ENCODE peak calls at places on chromosomes 5 and 9, in six cellular contexts. One of them, this sample, is unnamed.
A peak's percentile ranks its signal among the peaks of the same experiment; 100 is the strongest.

GRCh38 chr5:127746756-127747155 is 43.6 kb downstream of the CCDC192 start:
- DNase-seq in heart right ventricle: no peak
- DNase-seq in NCI-H460: peak; percentile 8
- DNase-seq in neural crest cell: no peak
- DNase-seq in OCI-LY7: peak; percentile 21
- DNase-seq in uterus: no peak
- DNase-seq in this sample: no peak

GRCh38 chr5:5178121-5178520 is 38.0 kb downstream of the ADAMTS16 start:
- DNase-seq in heart right ventricle: no peak
- DNase-seq in NCI-H460: no peak
- DNase-seq in neural crest cell: no peak
- DNase-seq in OCI-LY7: no peak
- DNase-seq in uterus: no peak
- DNase-seq in this sample: no peak

GRCh38 chr9:97237311-97237786 is 70.1 kb upstream of the CCDC180 start:
- DNase-seq in heart right ventricle: peak; percentile 13
- DNase-seq in NCI-H460: no peak
- DNase-seq in neural crest cell: peak; percentile 16
- DNase-seq in OCI-LY7: no peak
- DNase-seq in uterus: no peak
- DNase-seq in this sample: peak; percentile 72

GRCh38 chr5:38650540-38651275 is 94.3 kb upstream of the LIFR start:
- DNase-seq in heart right ventricle: no peak
- DNase-seq in NCI-H460: peak; percentile 28
- DNase-seq in neural crest cell: no peak
- DNase-seq in OCI-LY7: no peak
- DNase-seq in uterus: no peak
- DNase-seq in this sample: no peak

GRCh38 chr9:5868235-5868634 is 22.5 kb upstream of the MLANA start:
- DNase-seq in heart right ventricle: no peak
- DNase-seq in NCI-H460: no peak
- DNase-seq in neural crest cell: no peak
- DNase-seq in OCI-LY7: no peak
- DNase-seq in uterus: no peak
- DNase-seq in this sample: no peak

GRCh38 chr9:36486933-36487481 is 85.7 kb upstream of the MELK start:
- DNase-seq in heart right ventricle: peak; percentile 58
- DNase-seq in NCI-H460: no peak
- DNase-seq in neural crest cell: peak; percentile 39
- DNase-seq in OCI-LY7: peak; percentile 86
- DNase-seq in uterus: peak; percentile 46
- DNase-seq in this sample: peak; percentile 60

GRCh38 chr9:94912700-94913249 is 186.3 kb downstream of the AOPEP start:
- DNase-seq in heart right ventricle: no peak
- DNase-seq in NCI-H460: no peak
- DNase-seq in neural crest cell: no peak
- DNase-seq in OCI-LY7: no peak
- DNase-seq in uterus: no peak
- DNase-seq in this sample: peak; percentile 59

GRCh38 chr9:137412431-137412830 is 10.5 kb downstream of the EXD3 start:
- DNase-seq in heart right ventricle: no peak
- DNase-seq in NCI-H460: no peak
- DNase-seq in neural crest cell: no peak
- DNase-seq in OCI-LY7: no peak
- DNase-seq in uterus: no peak
- DNase-seq in this sample: no peak

GRCh38 chr9:105908069-105908468 is 213.7 kb downstream of the TMEM38B start:
- DNase-seq in heart right ventricle: no peak
- DNase-seq in NCI-H460: no peak
- DNase-seq in neural crest cell: no peak
- DNase-seq in OCI-LY7: no peak
- DNase-seq in uterus: no peak
- DNase-seq in this sample: no peak

GRCh38 chr9:14158911-14159310 is 155.0 kb downstream of the NFIB start:
- DNase-seq in heart right ventricle: no peak
- DNase-seq in NCI-H460: no peak
- DNase-seq in neural crest cell: no peak
- DNase-seq in OCI-LY7: no peak
- DNase-seq in uterus: no peak
- DNase-seq in this sample: no peak

GRCh38 chr9:87968155-87968554 is 6.2 kb downstream of the CDK20 start:
- DNase-seq in heart right ventricle: no peak
- DNase-seq in NCI-H460: no peak
- DNase-seq in neural crest cell: no peak
- DNase-seq in OCI-LY7: no peak
- DNase-seq in uterus: no peak
- DNase-seq in this sample: no peak